ENCODE peak calls at places on chromosome 7, in eight cellular contexts. D is activated naive CD4-positive, alpha-beta T cell treated with anti-CD3 and anti-CD28 coated beads for 36 hours; M is type B pancreatic cell; N is A549; Z is AG08396; C is Caki2; K is T follicular helper cell; P is COR-L47. X is an unnamed sample.

GRCh38 chr7:43081603-43082002 is 30.8 kb upstream of the HECW1 start:
- DNase-seq in D (no peak), M (no peak), N (no peak), Z (no peak), C (no peak), K (no peak), P (no peak), X (no peak)

GRCh38 chr7:129376076-129376777 is 58.0 kb upstream of the STRIP2 start:
- DNase-seq in D (peak), M (no peak), N (peak), Z (peak), C (no peak), K (no peak), P (peak), X (peak)

GRCh38 chr7:3605222-3605621 is 304.2 kb downstream of the SDK1 start:
- DNase-seq in D (no peak), M (no peak), N (no peak), Z (no peak), C (no peak), K (no peak), P (no peak), X (no peak)

GRCh38 chr7:129906700-129907099 is 46.1 kb downstream of the UBE2H start:
- DNase-seq in D (no peak), M (no peak), N (peak), Z (no peak), C (peak), K (no peak), P (no peak), X (no peak)

GRCh38 chr7:117323585-117323876 is 673 bp upstream of the WNT2 start:
- DNase-seq in D (no peak), M (no peak), N (no peak), Z (peak), C (no peak), K (no peak), P (no peak), X (no peak)

GRCh38 chr7:82194011-82194410 is 249.6 kb downstream of the CACNA2D1 start:
- DNase-seq in D (no peak), M (no peak), N (peak), Z (peak), C (peak), K (no peak), P (no peak), X (no peak)

GRCh38 chr7:91940171-91940570 is 491 bp upstream of the AKAP9 start:
- DNase-seq in D (peak), M (no peak), N (peak), Z (peak), C (no peak), K (peak), P (peak), X (peak)

GRCh38 chr7:137209151-137209822 is 134.2 kb downstream of the PTN start:
- DNase-seq in D (no peak), M (no peak), N (no peak), Z (peak), C (no peak), K (no peak), P (no peak), X (no peak)

GRCh38 chr7:16660702-16661464 is 14.9 kb downstream of the BZW2 start:
- DNase-seq in D (no peak), M (no peak), N (peak), Z (peak), C (no peak), K (no peak), P (no peak), X (no peak)

GRCh38 chr7:143172354-143172753 is 10.9 kb upstream of the TAS2R39 start:
- DNase-seq in D (no peak), M (no peak), N (peak), Z (no peak), C (no peak), K (no peak), P (peak), X (peak)

GRCh38 chr7:132030883-132031282 is 474.5 kb upstream of the PODXL start:
- DNase-seq in D (no peak), M (no peak), N (no peak), Z (no peak), C (no peak), K (no peak), P (no peak), X (no peak)

GRCh38 chr7:39644170-39644569 is 20.8 kb downstream of the RALA start:
- DNase-seq in D (no peak), M (no peak), N (no peak), Z (no peak), C (no peak), K (no peak), P (no peak), X (peak)

GRCh38 chr7:150962743-150963399 is 15.2 kb downstream of the KCNH2 start:
- DNase-seq in D (peak), M (no peak), N (peak), Z (peak), C (peak), K (peak), P (no peak), X (peak)

GRCh38 chr7:148711191-148712102 is 12.7 kb downstream of the CUL1 start:
- DNase-seq in D (peak), M (no peak), N (no peak), Z (no peak), C (no peak), K (no peak), P (no peak), X (no peak)

GRCh38 chr7:131480384-131481315 is 75.8 kb downstream of the PODXL start:
- DNase-seq in D (no peak), M (no peak), N (peak), Z (no peak), C (peak), K (no peak), P (no peak), X (no peak)

GRCh38 chr7:138097064-138097741 is 20.9 kb downstream of the AKR1D1 start:
- DNase-seq in D (peak), M (no peak), N (peak), Z (no peak), C (peak), K (no peak), P (peak), X (peak)

GRCh38 chr7:116824449-116824848 is 37.9 kb upstream of the CAPZA2 start:
- DNase-seq in D (no peak), M (no peak), N (no peak), Z (no peak), C (no peak), K (no peak), P (no peak), X (no peak)

GRCh38 chr7:114217026-114217425 is 197.6 kb upstream of the FOXP2 start:
- DNase-seq in D (no peak), M (no peak), N (no peak), Z (no peak), C (no peak), K (no peak), P (no peak), X (no peak)

GRCh38 chr7:117719377-117719776 is 153.9 kb downstream of the CTTNBP2 start:
- DNase-seq in D (no peak), M (no peak), N (no peak), Z (no peak), C (no peak), K (no peak), P (no peak), X (no peak)

GRCh38 chr7:78316110-78316509 is 517.5 kb downstream of the PHTF2 start:
- DNase-seq in D (no peak), M (no peak), N (no peak), Z (no peak), C (no peak), K (no peak), P (no peak), X (no peak)

GRCh38 chr7:131083781-131084180 is 243.9 kb upstream of the MKLN1 start:
- DNase-seq in D (no peak), M (no peak), N (no peak), Z (no peak), C (no peak), K (no peak), P (no peak), X (no peak)

GRCh38 chr7:82578430-82578829 is 134.9 kb upstream of the CACNA2D1 start:
- DNase-seq in D (no peak), M (no peak), N (peak), Z (no peak), C (no peak), K (no peak), P (no peak), X (no peak)

GRCh38 chr7:74057216-74057925 is 26.2 kb upstream of the LIMK1 start:
- DNase-seq in D (no peak), M (no peak), N (no peak), Z (no peak), C (no peak), K (no peak), P (no peak), X (no peak)

GRCh38 chr7:151129882-151130591 is 37.5 kb downstream of the GBX1 start:
- DNase-seq in D (no peak), M (no peak), N (no peak), Z (no peak), C (no peak), K (no peak), P (no peak), X (no peak)

GRCh38 chr7:38453826-38454225 is 177.3 kb downstream of the AMPH start:
- DNase-seq in D (no peak), M (no peak), N (no peak), Z (no peak), C (no peak), K (no peak), P (no peak), X (no peak)

GRCh38 chr7:20164420-20165145 is 52.6 kb downstream of the MACC1 start:
- DNase-seq in D (no peak), M (no peak), N (no peak), Z (no peak), C (no peak), K (no peak), P (no peak), X (no peak)

X was measured in testis.